ENCODE peak calls at places on chromosomes 13 and 19, in ten cellular contexts. I, S, Y, A, W, F, U, T, O and E are unnamed samples.

GRCh38 chr13:56187331-56187730 is 953.4 kb upstream of the PRR20A start:
- DNase-seq in A (no peak), U (no peak), I (no peak), W (no peak), Y (no peak), F (no peak), T (no peak), S (no peak), O (no peak), E (no peak)

GRCh38 chr13:45195421-45195820 is 5.4 kb downstream of the KCTD4 start:
- DNase-seq in I (peak), W (peak), S (no peak), Y (no peak), F (peak), U (no peak), T (no peak), A (no peak), O (no peak), E (no peak)

GRCh38 chr19:38691938-38692457 is 44.5 kb downstream of the ACTN4 start:
- DNase-seq in Y (peak), U (no peak), S (no peak), I (peak), W (no peak), F (no peak), T (no peak), O (no peak), A (no peak), E (peak)

GRCh38 chr13:28636078-28636477 is 22.9 kb upstream of the POMP start:
- DNase-seq in F (no peak), Y (no peak), W (no peak), A (no peak), O (no peak), I (no peak), U (no peak), S (no peak), T (no peak), E (no peak)

GRCh38 chr19:50486823-50487515 is 10.3 kb upstream of the GARIN5A start:
- DNase-seq in S (peak), F (no peak), T (no peak), U (no peak), W (peak), A (no peak), O (peak), I (peak), Y (peak), E (peak)

GRCh38 chr13:114011226-114011625 is 37.4 kb upstream of the C13orf46 start:
- DNase-seq in I (no peak), Y (no peak), U (no peak), A (no peak), F (no peak), T (no peak), W (no peak), O (no peak), S (no peak), E (no peak)

GRCh38 chr19:18437481-18438330 is at the start of gene ISYNA1:
- DNase-seq in S (peak), T (no peak), W (peak), A (no peak), I (peak), F (no peak), Y (no peak), U (peak), O (peak), E (peak)

GRCh38 chr19:46291829-46292228 is 5.0 kb upstream of the HIF3A start:
- DNase-seq in T (no peak), F (no peak), S (no peak), Y (no peak), O (no peak), I (no peak), A (no peak), W (no peak), U (no peak), E (no peak)

GRCh38 chr13:37375724-37376123 is 222.8 kb downstream of the POSTN start:
- DNase-seq in S (no peak), Y (no peak), T (no peak), A (no peak), I (no peak), W (no peak), F (no peak), U (no peak), O (no peak), E (no peak)

GRCh38 chr13:27988520-27988919 is at the start of gene URAD:
- DNase-seq in U (no peak), T (no peak), A (no peak), S (no peak), I (no peak), F (no peak), W (no peak), Y (no peak), O (no peak), E (no peak)

GRCh38 chr19:9786342-9786741 is 17.8 kb upstream of the ZNF846 start:
- DNase-seq in W (no peak), A (no peak), F (no peak), S (no peak), U (no peak), Y (no peak), O (no peak), I (no peak), T (no peak), E (no peak)

GRCh38 chr13:83839158-83839557 is 43.1 kb downstream of the SLITRK1 start:
- DNase-seq in O (no peak), A (no peak), I (no peak), S (no peak), W (no peak), F (peak), Y (no peak), U (no peak), T (no peak), E (no peak)

GRCh38 chr19:4997297-4997696 is 28.4 kb downstream of the KDM4B start:
- DNase-seq in Y (no peak), S (no peak), T (no peak), W (no peak), F (no peak), I (no peak), O (no peak), A (no peak), U (no peak), E (no peak)

GRCh38 chr19:49939721-49940481 is 10.6 kb upstream of the NUP62 start:
- DNase-seq in I (no peak), A (no peak), W (no peak), U (no peak), S (no peak), Y (no peak), T (no peak), F (no peak), O (no peak), E (peak)

GRCh38 chr13:79782541-79783216 is 301.7 kb downstream of the NDFIP2 start:
- DNase-seq in S (no peak), Y (no peak), W (peak), O (no peak), F (peak), T (no peak), I (peak), A (peak), U (peak), E (peak)

GRCh38 chr19:2382530-2383222 is 22.6 kb downstream of the TMPRSS9 start:
- DNase-seq in I (no peak), W (no peak), T (no peak), S (no peak), F (no peak), Y (no peak), A (no peak), O (no peak), U (no peak), E (no peak)

GRCh38 chr13:63636231-63636993 is 2220.8 kb upstream of the PCDH20 start:
- DNase-seq in T (no peak), Y (no peak), F (no peak), U (no peak), I (no peak), W (peak), S (no peak), A (no peak), O (no peak), E (peak)